ENCODE peak calls at places on chromosomes 5 and 9, in seven cellular contexts. R is RWPE2; H is PC-3; V is stimulated activated naive CD8-positive, alpha-beta T cell treated with anti-CD3 and anti-CD28 coated beads, Interleukin-15, amount 100 ng/mL, for 72 hours; A is gastroesophageal sphincter; G is naive thymus-derived CD8-positive, alpha-beta T cell; J is HCT116. Y is an unnamed sample.

GRCh38 chr9:109110326-109111014 is 9.3 kb downstream of the TMEM245 start:
- ATAC-seq in R (peak; percentile 69), H (peak; percentile 60), V (peak; percentile 89), A (peak; percentile 70), G (peak; percentile 85), J (peak; percentile 51), Y (peak; percentile 82)

GRCh38 chr5:176406436-176407052 is 9.8 kb downstream of the CLTB start:
- ATAC-seq in R (no peak), H (peak; percentile 40), V (no peak), A (no peak), G (no peak), J (no peak), Y (no peak)

GRCh38 chr5:133460172-133460758 is 152.1 kb downstream of the FSTL4 start:
- ATAC-seq in R (peak; percentile 40), H (no peak), V (peak; percentile 74), A (no peak), G (no peak), J (peak; percentile 93), Y (peak; percentile 26)

GRCh38 chr5:55569513-55569865 is 34.7 kb upstream of the PLPP1 start:
- ATAC-seq in R (no peak), H (no peak), V (no peak), A (peak; percentile 57), G (no peak), J (no peak), Y (no peak)

GRCh38 chr5:63125862-63126261 is 547.2 kb downstream of the LRRC70 start:
- ATAC-seq in R (peak; percentile 78), H (peak; percentile 37), V (peak; percentile 46), A (no peak), G (no peak), J (peak; percentile 46), Y (peak; percentile 31)

GRCh38 chr9:92870289-92870688 is 7.5 kb downstream of the ZNF484 start:
- ATAC-seq in R (no peak), H (no peak), V (no peak), A (no peak), G (peak; percentile 30), J (no peak), Y (peak; percentile 77)

GRCh38 chr5:80620206-80620605 is 34.2 kb upstream of the MSH3 start:
- ATAC-seq in R (peak; percentile 45), H (no peak), V (no peak), A (no peak), G (no peak), J (no peak), Y (no peak)

GRCh38 chr5:156929366-156929948 is 33.6 kb downstream of the TIMD4 start:
- ATAC-seq in R (no peak), H (no peak), V (peak; percentile 80), A (no peak), G (peak; percentile 70), J (no peak), Y (peak; percentile 78)

GRCh38 chr5:65190328-65191053 is 291.2 kb downstream of the ADAMTS6 start:
- ATAC-seq in R (peak; percentile 83), H (peak; percentile 13), V (peak; percentile 93), A (peak; percentile 76), G (no peak), J (no peak), Y (peak; percentile 92)

GRCh38 chr9:16171851-16172250 is 619.0 kb downstream of the CCDC171 start:
- ATAC-seq in R (no peak), H (no peak), V (no peak), A (no peak), G (no peak), J (no peak), Y (no peak)

GRCh38 chr5:19258686-19259085 is 729.3 kb downstream of the CDH18 start:
- ATAC-seq in R (no peak), H (no peak), V (no peak), A (no peak), G (no peak), J (no peak), Y (no peak)

GRCh38 chr5:126269511-126269910 is 153.7 kb upstream of the GRAMD2B start:
- ATAC-seq in R (no peak), H (no peak), V (no peak), A (no peak), G (no peak), J (no peak), Y (no peak)

GRCh38 chr5:140546851-140547507 is 483 bp upstream of the EIF4EBP3 start:
- ATAC-seq in R (no peak), H (peak; percentile 27), V (no peak), A (no peak), G (no peak), J (peak; percentile 16), Y (no peak)

GRCh38 chr9:71279188-71279739 is 157.8 kb upstream of the TRPM3 start:
- ATAC-seq in R (no peak), H (no peak), V (no peak), A (no peak), G (no peak), J (no peak), Y (no peak)

GRCh38 chr5:119426059-119426458 is 26.2 kb upstream of the HSD17B4 start:
- ATAC-seq in R (no peak), H (no peak), V (no peak), A (no peak), G (no peak), J (no peak), Y (no peak)

GRCh38 chr9:136225366-136225747 is 20.3 kb downstream of the QSOX2 start:
- ATAC-seq in R (no peak), H (no peak), V (no peak), A (no peak), G (no peak), J (no peak), Y (peak; percentile 39)

GRCh38 chr5:41148448-41148847 is 64.9 kb downstream of the C6 start:
- ATAC-seq in R (no peak), H (no peak), V (no peak), A (peak; percentile 22), G (no peak), J (no peak), Y (no peak)

GRCh38 chr9:137296214-137297059 is 5.6 kb downstream of the NRARP start:
- ATAC-seq in R (no peak), H (no peak), V (no peak), A (no peak), G (no peak), J (no peak), Y (no peak)

GRCh38 chr9:127985011-127985410 is 4.2 kb upstream of the EEIG1 start:
- ATAC-seq in R (no peak), H (no peak), V (no peak), A (no peak), G (no peak), J (no peak), Y (no peak)

GRCh38 chr9:137326436-137327060 is 24.5 kb upstream of the NRARP start:
- ATAC-seq in R (no peak), H (no peak), V (peak; percentile 71), A (no peak), G (peak; percentile 91), J (no peak), Y (peak; percentile 47)

GRCh38 chr5:176629317-176629852 is 949 bp downstream of the SNCB start:
- ATAC-seq in R (no peak), H (no peak), V (peak; percentile 19), A (no peak), G (no peak), J (no peak), Y (no peak)

GRCh38 chr5:149572576-149573231 is 8.6 kb upstream of the ARHGEF37 start:
- ATAC-seq in R (no peak), H (no peak), V (no peak), A (no peak), G (no peak), J (no peak), Y (no peak)

GRCh38 chr9:114216081-114216480 is 60.7 kb downstream of the COL27A1 start:
- ATAC-seq in R (no peak), H (no peak), V (no peak), A (peak; percentile 42), G (no peak), J (no peak), Y (no peak)

GRCh38 chr9:123127512-123128075 is 94.1 kb downstream of the GPR21 start:
- ATAC-seq in R (no peak), H (no peak), V (no peak), A (no peak), G (no peak), J (no peak), Y (no peak)

GRCh38 chr5:89263846-89264245 is 380.9 kb upstream of the MEF2C start:
- ATAC-seq in R (peak; percentile 22), H (no peak), V (no peak), A (no peak), G (no peak), J (no peak), Y (no peak)

GRCh38 chr5:3740546-3741371 is 145.1 kb downstream of the IRX1 start:
- ATAC-seq in R (peak; percentile 91), H (peak; percentile 18), V (no peak), A (no peak), G (no peak), J (no peak), Y (no peak)

GRCh38 chr5:65172486-65173129 is 309.1 kb downstream of the ADAMTS6 start:
- ATAC-seq in R (peak; percentile 46), H (no peak), V (peak; percentile 100), A (no peak), G (no peak), J (no peak), Y (peak; percentile 100)

GRCh38 chr5:21817668-21818419 is 1035.3 kb downstream of the CDH12 start:
- ATAC-seq in R (no peak), H (no peak), V (no peak), A (no peak), G (no peak), J (no peak), Y (no peak)

GRCh38 chr9:21681641-21682040 is 120.8 kb upstream of the MTAP start:
- ATAC-seq in R (peak; percentile 29), H (peak; percentile 40), V (no peak), A (no peak), G (no peak), J (no peak), Y (no peak)

GRCh38 chr9:115306860-115307259 is 188.9 kb upstream of the TNC start:
- ATAC-seq in R (no peak), H (no peak), V (no peak), A (no peak), G (no peak), J (no peak), Y (peak; percentile 43)

GRCh38 chr5:127409923-127410675 is 107.3 kb upstream of the PRRC1 start:
- ATAC-seq in R (no peak), H (no peak), V (no peak), A (no peak), G (no peak), J (no peak), Y (no peak)

GRCh38 chr9:136754626-136755284 is 3.3 kb downstream of the LCN8 start:
- ATAC-seq in R (no peak), H (no peak), V (no peak), A (no peak), G (no peak), J (no peak), Y (no peak)

GRCh38 chr9:131094622-131095021 is 1.7 kb upstream of the AIF1L start:
- ATAC-seq in R (peak; percentile 27), H (no peak), V (no peak), A (peak; percentile 57), G (no peak), J (no peak), Y (no peak)

GRCh38 chr5:59360130-59360555 is 533.4 kb downstream of the PDE4D start:
- ATAC-seq in R (no peak), H (no peak), V (no peak), A (no peak), G (no peak), J (no peak), Y (no peak)

GRCh38 chr5:116046261-116046660 is 14.0 kb downstream of the ARL14EPL start:
- ATAC-seq in R (no peak), H (peak; percentile 79), V (no peak), A (no peak), G (no peak), J (peak; percentile 85), Y (no peak)

GRCh38 chr5:173925449-173926071 is 37.4 kb downstream of the CPEB4 start:
- ATAC-seq in R (no peak), H (peak; percentile 23), V (no peak), A (no peak), G (peak; percentile 50), J (peak; percentile 67), Y (no peak)

Y was measured in activated T-helper 17 cell treated with anti-CD3 and anti-CD28 coated beads, Interleukin-2, amount 50 U/mL, for 72 hours.